ENCODE peak calls at places on chromosomes 1 and 21, in four cellular contexts. S, K, F and I are unnamed samples.

GRCh38 chr1:45954401-45954847 is 151.0 kb downstream of the MAST2 start:
- DNase-seq in S (peak; percentile 29), K (peak; percentile 46), F (peak; percentile 74), I (no peak)

GRCh38 chr1:94856004-94856403 is 35.8 kb downstream of the SLC44A3 start:
- DNase-seq in S (no peak), K (no peak), F (no peak), I (no peak)

GRCh38 chr21:22106720-22107410 is 1108.7 kb downstream of the NCAM2 start:
- DNase-seq in S (no peak), K (no peak), F (no peak), I (no peak)

GRCh38 chr1:85314726-85315125 is 38.3 kb upstream of the BCL10 start:
- DNase-seq in S (no peak), K (no peak), F (no peak), I (no peak)

GRCh38 chr21:44962481-44962966 is 22.7 kb downstream of the SLX9 start:
- DNase-seq in S (no peak), K (no peak), F (no peak), I (no peak)

GRCh38 chr1:110203021-110203661 is 7.0 kb upstream of the KCNC4 start:
- DNase-seq in S (peak; percentile 50), K (peak; percentile 80), F (peak; percentile 63), I (peak; percentile 17)

GRCh38 chr1:118254483-118254882 is 69.5 kb upstream of the SPAG17 start:
- DNase-seq in S (no peak), K (no peak), F (no peak), I (no peak)

GRCh38 chr1:67749844-67750689 is 65.1 kb downstream of the GADD45A start:
- DNase-seq in S (no peak), K (no peak), F (peak; percentile 65), I (no peak)

GRCh38 chr1:27179373-27179772 is 24.4 kb upstream of the SLC9A1 start:
- DNase-seq in S (no peak), K (no peak), F (peak; percentile 14), I (no peak)

GRCh38 chr1:1058921-1059493 is 15.1 kb downstream of the RNF223 start:
- DNase-seq in S (no peak), K (peak; percentile 74), F (no peak), I (no peak)

GRCh38 chr1:82264762-82265161 is 464.0 kb downstream of the ADGRL2 start:
- DNase-seq in S (no peak), K (no peak), F (no peak), I (no peak)

GRCh38 chr1:167057297-167057688 is 32.9 kb downstream of the GPA33 start:
- DNase-seq in S (peak; percentile 39), K (peak; percentile 65), F (peak; percentile 76), I (no peak)
- TF ChIP-seq JUNB in S (no peak), K (no peak), F (no peak), I (no peak)

GRCh38 chr21:37748351-37748750 is 167.9 kb downstream of the KCNJ6 start:
- DNase-seq in S (no peak), K (no peak), F (no peak), I (no peak)

GRCh38 chr21:37753122-37753599 is 163.1 kb downstream of the KCNJ6 start:
- DNase-seq in S (no peak), K (no peak), F (no peak), I (no peak)

GRCh38 chr21:37746849-37747248 is 169.4 kb downstream of the KCNJ6 start:
- DNase-seq in S (no peak), K (peak; percentile 9), F (no peak), I (no peak)

GRCh38 chr21:37751268-37751975 is 164.8 kb downstream of the KCNJ6 start:
- DNase-seq in S (peak; percentile 68), K (no peak), F (no peak), I (no peak)

DNA sequence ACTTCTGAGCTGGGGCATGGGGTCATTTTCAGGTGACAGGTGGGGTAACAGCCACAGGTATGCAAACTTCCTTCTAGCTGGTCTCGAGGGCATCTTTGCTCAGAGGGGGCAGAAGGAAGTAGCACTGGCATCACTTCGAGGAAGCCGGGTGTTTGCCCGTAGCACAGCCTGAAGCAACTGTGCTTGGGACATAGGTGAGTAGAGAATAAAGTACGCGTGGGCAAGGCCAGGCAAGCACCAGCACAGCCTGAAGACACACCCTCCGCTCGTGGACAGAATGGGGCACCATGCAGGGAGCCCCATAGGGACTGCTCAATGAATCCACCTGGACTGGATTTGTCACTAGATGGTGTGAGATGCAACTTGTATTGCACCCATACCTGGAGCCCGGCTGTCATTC is 167.1 kb downstream of the KCNJ6 start:
- DNase-seq in S (no peak), K (no peak), F (no peak), I (no peak)
- TF ChIP-seq KDM1A in S (no peak), K (no peak), F (no peak), I (no peak)

GRCh38 chr1:190479028-190479427 is 1.4 kb upstream of the BRINP3 start:
- DNase-seq in S (no peak), K (no peak), F (no peak), I (no peak)

GRCh38 chr1:190477687-190478192 is at the start of gene BRINP3:
- DNase-seq in S (no peak), K (no peak), F (no peak), I (no peak)

GRCh38 chr1:190475394-190476250 is 2.0 kb downstream of the BRINP3 start:
- DNase-seq in S (no peak), K (no peak), F (no peak), I (no peak)

GRCh38 chr1:190479537-190479936 is 1.9 kb upstream of the BRINP3 start:
- DNase-seq in S (no peak), K (no peak), F (no peak), I (no peak)

DNA sequence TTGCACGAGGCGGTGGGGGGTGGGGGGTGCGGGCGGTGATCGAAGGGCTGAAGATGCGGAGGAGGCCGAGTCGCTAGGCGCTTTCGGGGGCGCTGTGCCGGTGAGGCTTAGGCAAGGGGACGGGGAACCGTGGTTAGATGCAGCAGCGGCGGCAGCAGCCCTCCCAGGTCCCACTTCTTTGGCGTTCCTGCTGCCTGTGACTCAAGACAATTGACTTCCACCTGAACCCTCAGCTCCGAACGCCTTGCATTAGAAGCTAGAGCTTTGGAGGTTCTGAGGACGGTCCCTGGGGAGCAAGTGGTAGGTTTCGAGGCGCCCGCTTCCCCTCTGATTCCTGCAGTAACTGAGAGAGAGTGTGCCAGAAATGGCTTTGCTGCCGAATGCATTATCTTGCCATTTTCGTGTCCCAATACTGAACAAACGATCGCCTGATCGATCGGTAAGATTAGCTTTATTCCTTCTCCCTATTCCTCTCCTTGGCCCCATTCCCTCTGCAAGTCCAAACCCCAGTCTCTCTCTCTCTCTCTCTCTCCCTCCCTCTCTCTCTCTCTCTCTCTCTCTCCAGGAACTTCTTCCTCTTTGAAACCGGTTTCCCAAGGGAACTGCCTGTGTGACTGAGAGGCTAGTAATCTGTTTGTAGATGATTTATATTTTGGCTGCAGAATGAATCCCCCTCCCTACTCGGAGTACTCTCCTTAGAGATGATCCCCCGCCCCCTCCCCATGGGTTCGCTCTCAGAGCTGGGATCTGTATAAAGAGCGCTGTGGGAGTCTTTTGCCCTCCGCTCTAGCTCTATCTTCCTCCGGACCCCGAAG is 736 bp upstream of the BRINP3 start:
- DNase-seq in S (no peak), K (no peak), F (peak; percentile 24), I (no peak)
- TF ChIP-seq HDAC2 in S (no peak), K (no peak), F (no peak), I (no peak)

DNA sequence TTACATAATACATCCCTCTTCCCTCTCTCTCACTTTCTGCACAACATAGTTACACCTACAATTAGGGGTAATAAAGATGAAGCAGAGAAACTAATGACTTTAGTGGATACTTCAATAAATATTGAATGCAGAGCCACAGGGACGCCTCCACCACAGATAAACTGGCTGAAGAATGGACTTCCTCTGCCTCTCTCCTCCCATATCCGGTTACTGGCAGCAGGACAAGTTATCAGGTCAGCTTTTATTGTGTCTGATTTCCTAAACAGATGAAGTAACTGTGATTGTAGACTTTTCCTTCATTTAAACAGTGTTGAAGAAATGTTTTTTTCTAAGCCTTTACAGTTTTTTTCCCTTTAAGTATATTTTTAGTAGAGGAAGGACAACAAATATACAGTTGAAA is 281.6 kb downstream of the TPR start:
- DNase-seq in S (no peak), K (no peak), F (no peak), I (no peak)
- TF ChIP-seq JUNB in S (no peak), K (no peak), F (no peak), I (no peak)

GRCh38 chr1:3482590-3482899 is 28.1 kb downstream of the ARHGEF16 start:
- DNase-seq in S (no peak), K (no peak), F (no peak), I (no peak)
- TF ChIP-seq KDM1A in S (no peak), K (no peak), F (no peak), I (no peak)

GRCh38 chr1:112504002-112504401 is 4.8 kb upstream of the WNT2B start:
- DNase-seq in S (no peak), K (no peak), F (no peak), I (no peak)
- TF ChIP-seq HDAC2 in S (no peak), K (no peak), F (no peak), I (no peak)

GRCh38 chr1:10229903-10230302 is 19.5 kb downstream of the KIF1B start:
- DNase-seq in S (no peak), K (no peak), F (no peak), I (no peak)

GRCh38 chr1:10228528-10228927 is 18.2 kb downstream of the KIF1B start:
- DNase-seq in S (peak; percentile 62), K (no peak), F (no peak), I (no peak)

GRCh38 chr1:10237157-10237539 is 26.8 kb downstream of the KIF1B start:
- DNase-seq in S (no peak), K (no peak), F (no peak), I (no peak)

GRCh38 chr1:10236405-10237156 is 26.2 kb downstream of the KIF1B start:
- DNase-seq in S (no peak), K (no peak), F (no peak), I (no peak)

DNA sequence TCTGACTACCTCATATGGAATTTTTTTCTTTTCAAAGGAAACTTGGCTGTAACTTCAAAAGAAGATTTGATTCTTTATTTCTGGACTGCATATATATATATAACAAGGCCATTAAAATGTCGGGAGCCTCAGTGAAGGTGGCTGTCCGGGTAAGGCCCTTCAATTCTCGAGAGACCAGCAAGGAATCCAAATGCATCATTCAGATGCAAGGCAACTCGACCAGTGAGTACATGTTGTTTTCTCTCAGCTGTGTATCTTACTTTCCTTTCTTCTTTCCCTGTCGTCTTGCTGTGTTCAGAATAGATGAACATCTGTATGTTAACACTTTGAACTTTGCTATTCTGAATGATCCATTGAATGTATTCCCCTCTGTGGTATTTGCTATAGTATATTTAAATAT is 21.8 kb downstream of the KIF1B start:
- DNase-seq in S (no peak), K (no peak), F (no peak), I (no peak)
- TF ChIP-seq JUNB in S (no peak), K (no peak), F (no peak), I (no peak)

DNA sequence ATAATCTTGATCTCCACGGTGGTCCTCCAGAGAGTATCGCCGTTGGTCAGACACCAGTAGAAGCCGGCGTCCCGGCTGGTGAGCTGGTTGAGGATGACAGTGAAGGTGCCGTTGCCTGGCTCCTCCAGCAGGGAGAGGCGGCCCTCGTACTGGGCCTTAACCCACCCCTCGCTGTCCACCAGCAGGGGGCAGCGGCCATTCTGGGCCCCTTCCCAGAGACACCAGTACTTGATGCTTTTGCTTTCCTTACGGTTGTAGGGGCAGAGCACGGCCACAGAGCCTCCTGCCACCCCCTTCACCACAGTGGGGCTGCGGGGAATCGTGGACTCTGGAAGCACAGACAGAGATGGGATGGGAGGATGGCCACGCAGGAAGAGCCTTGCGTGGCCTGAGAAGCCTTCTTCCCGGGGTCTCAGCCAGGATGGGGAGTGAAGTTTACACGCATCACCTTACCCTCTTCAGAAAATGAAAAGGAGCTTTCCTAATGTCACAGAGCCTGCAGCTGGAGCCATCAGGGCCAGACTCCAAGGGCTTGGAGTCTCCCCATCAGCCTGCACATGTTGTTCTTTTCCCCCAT is 10.7 kb downstream of the PIGR start:
- DNase-seq in S (peak; percentile 69), K (peak; percentile 91), F (peak; percentile 68), I (no peak)
- TF ChIP-seq KDM1A in S (no peak), K (no peak), F (no peak), I (no peak)